ENCODE peak calls at places on chromosomes 6 and 20, in four cellular contexts. W is HCT116, D is upper lobe of left lung, C is IMR-90. A is an unnamed sample.

GRCh38 chr20:31708839-31709534 is 13.7 kb downstream of the BCL2L1 start:
- DNase-seq in D (peak; percentile 37), W (no peak), C (no peak), A (no peak)

GRCh38 chr20:59123677-59124060 is 40.0 kb upstream of the ZNF831 start:
- DNase-seq in C (no peak), W (no peak), D (no peak), A (no peak)

GRCh38 chr6:132708002-132708401 is 5.9 kb downstream of the VNN1 start:
- DNase-seq in C (no peak), D (no peak), W (no peak), A (no peak)

GRCh38 chr6:142195862-142196536 is 48.9 kb downstream of the VTA1 start:
- DNase-seq in C (peak; percentile 44), D (no peak), W (no peak), A (no peak)

GRCh38 chr6:71335544-71335943 is 46.9 kb downstream of the OGFRL1 start:
- DNase-seq in D (no peak), C (no peak), W (no peak), A (no peak)

GRCh38 chr20:38275815-38276550 is 15.4 kb upstream of the KIAA1755 start:
- DNase-seq in W (no peak), C (peak; percentile 96), D (no peak), A (no peak)

GRCh38 chr20:63026582-63027424 is 20.0 kb upstream of the BHLHE23 start:
- DNase-seq in D (peak; percentile 48), C (no peak), W (no peak), A (peak; percentile 31)

GRCh38 chr6:79946242-79946641 is 1.1 kb downstream of the ELOVL4 start:
- DNase-seq in W (no peak), D (no peak), C (peak; percentile 35), A (no peak)

GRCh38 chr6:41558033-41558807 is 12.0 kb downstream of the FOXP4 start:
- DNase-seq in D (no peak), C (peak; percentile 18), W (no peak), A (no peak)

GRCh38 chr6:12024715-12025434 is 12.8 kb downstream of the HIVEP1 start:
- DNase-seq in D (no peak), C (peak; percentile 95), W (no peak), A (no peak)
- H3K27ac ChIP-seq in D (no peak overlapping the region), C (peak overlapping the region; percentile 96), W (no peak overlapping the region), A (no peak overlapping the region)

GRCh38 chr6:37168809-37169457 is 1.0 kb upstream of the PIM1 start:
- DNase-seq in W (no peak), C (no peak), D (no peak), A (no peak)
- TF ChIP-seq POLR2A in W (no peak), C (peak; percentile 81), D (peak; percentile 42), A (no peak)

GRCh38 chr6:28369463-28369862 is 19.7 kb downstream of the ZKSCAN3 start:
- DNase-seq in C (no peak), W (no peak), D (no peak), A (no peak)

GRCh38 chr6:28373925-28374324 is 24.2 kb downstream of the ZKSCAN3 start:
- DNase-seq in W (no peak), C (no peak), D (no peak), A (no peak)

GRCh38 chr6:28370440-28370839 is 20.7 kb downstream of the ZKSCAN3 start:
- DNase-seq in W (no peak), D (no peak), C (no peak), A (no peak)

GRCh38 chr6:28371280-28371679 is 21.5 kb downstream of the ZKSCAN3 start:
- DNase-seq in W (no peak), D (no peak), C (no peak), A (no peak)

DNA sequence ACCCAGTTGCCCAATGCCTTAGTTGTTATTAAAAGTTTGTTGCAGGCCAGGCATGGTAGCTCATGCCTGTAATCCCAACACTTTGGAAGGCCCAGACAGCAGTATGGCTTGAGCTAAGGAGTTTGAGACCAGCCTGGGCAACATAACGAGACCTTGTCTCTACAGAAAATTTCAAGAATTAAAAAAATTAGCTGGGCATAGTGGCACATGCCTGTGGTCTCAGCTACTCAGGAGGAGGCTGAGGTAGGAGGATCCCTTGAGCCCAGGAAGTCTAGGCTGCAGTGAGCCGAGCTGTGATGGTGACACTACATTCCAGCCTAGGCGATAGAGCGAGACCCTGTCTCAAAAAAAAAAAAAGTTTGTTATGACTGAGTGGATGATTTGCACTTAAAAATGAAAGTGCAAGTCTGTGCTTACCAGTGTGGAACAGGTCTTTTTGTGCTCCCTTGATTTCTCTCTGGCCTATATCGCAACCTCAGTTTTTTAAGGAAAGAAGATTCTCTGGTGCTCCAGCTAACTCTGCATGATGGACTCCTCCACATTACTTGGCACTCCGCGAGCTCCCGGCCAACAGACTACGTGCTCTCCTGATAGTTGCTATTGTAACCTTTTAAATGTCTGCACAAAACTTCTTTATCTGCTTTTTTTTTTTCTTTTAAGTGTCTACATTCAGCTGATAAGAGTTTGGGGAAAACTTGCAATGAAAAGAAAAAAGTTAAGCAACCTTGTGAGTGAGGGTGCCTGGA is 22.1 kb downstream of the ZKSCAN3 start:
- DNase-seq in W (no peak), C (no peak), D (no peak), A (no peak)
- H3K27ac ChIP-seq in W (no peak overlapping the region), C (no peak overlapping the region), D (no peak overlapping the region), A (no peak overlapping the region)

GRCh38 chr6:43782764-43783513 is 12.9 kb downstream of the VEGFA start:
- DNase-seq in C (no peak), D (no peak), W (no peak), A (no peak)

GRCh38 chr6:43784049-43784855 is 14.2 kb downstream of the VEGFA start:
- DNase-seq in C (no peak), W (no peak), D (no peak), A (no peak)

GRCh38 chr6:43786664-43787329 is 16.8 kb downstream of the VEGFA start:
- DNase-seq in D (no peak), C (peak; percentile 31), W (no peak), A (no peak)

GRCh38 chr6:43785904-43786303 is 15.9 kb downstream of the VEGFA start:
- DNase-seq in C (no peak), W (no peak), D (no peak), A (no peak)

GRCh38 chr6:43785220-43785752 is 15.3 kb downstream of the VEGFA start:
- DNase-seq in D (no peak), C (no peak), W (no peak), A (no peak)
- TF ChIP-seq POLR2A in D (no peak), C (no peak), W (no peak), A (no peak)

GRCh38 chr20:44026932-44027685 is 112.5 kb downstream of the TOX2 start:
- DNase-seq in D (no peak), C (no peak), W (no peak), A (peak; percentile 29)
- H3K27ac ChIP-seq in D (no peak overlapping the region), C (no peak overlapping the region), W (no peak overlapping the region), A (no peak overlapping the region)

DNA sequence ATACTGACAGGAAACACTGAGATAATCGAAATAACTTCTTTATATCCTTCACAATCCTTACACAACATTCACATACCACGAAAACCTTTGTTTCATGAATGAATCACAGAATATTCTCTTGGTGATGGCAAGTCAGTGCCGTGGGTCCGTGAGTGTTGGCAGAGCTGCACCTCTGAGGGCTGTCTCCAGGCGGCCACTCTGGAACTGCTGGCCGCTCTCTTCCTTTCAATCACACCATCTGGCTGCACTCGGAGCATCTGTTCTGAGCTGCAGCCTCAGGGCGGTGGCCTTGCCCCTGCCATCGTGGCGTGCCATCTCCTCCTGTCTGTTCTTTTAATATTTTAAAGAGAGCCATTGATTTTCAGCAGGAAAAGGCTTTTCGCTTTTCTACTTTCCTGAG is 129.4 kb upstream of the AFDN start:
- DNase-seq in W (no peak), C (no peak), D (no peak), A (no peak)
- TF ChIP-seq POLR2A in W (no peak), C (no peak), D (no peak), A (no peak)

A was measured in right lobe of liver.